ENCODE peak calls at places on chromosomes 6 and 20, in four cellular contexts. P is fibroblast of mammary gland, X is Calu3, N is stomach. E is an unnamed sample.

GRCh38 chr6:109743739-109744138 is 52.6 kb downstream of the FIG4 start:
- DNase-seq in X (no peak), P (peak), N (no peak), E (no peak)

GRCh38 chr6:45555981-45556771 is 178.4 kb upstream of the SUPT3H start:
- DNase-seq in X (no peak), N (no peak), P (peak), E (no peak)

GRCh38 chr20:11852801-11853200 is 64.9 kb upstream of the BTBD3 start:
- DNase-seq in P (peak), N (no peak), X (no peak), E (no peak)

GRCh38 chr6:53916804-53917463 is 122.1 kb downstream of the LRRC1 start:
- DNase-seq in X (no peak), P (no peak), N (no peak), E (no peak)

GRCh38 chr6:72876256-72876655 is 254.4 kb downstream of the KCNQ5 start:
- DNase-seq in X (no peak), P (no peak), N (no peak), E (no peak)

GRCh38 chr6:81204741-81205140 is 547.7 kb downstream of the TENT5A start:
- DNase-seq in P (peak), X (no peak), N (no peak), E (no peak)

GRCh38 chr6:141169419-141169818 is 963.3 kb upstream of the GJE1 start:
- DNase-seq in P (peak), X (no peak), N (no peak), E (no peak)

GRCh38 chr6:44230034-44230675 is 6.8 kb downstream of the SLC29A1 start:
- DNase-seq in X (no peak), P (no peak), N (no peak), E (no peak)

GRCh38 chr6:82735790-82736189 is 329.9 kb downstream of the UBE3D start:
- DNase-seq in P (no peak), X (no peak), N (no peak), E (no peak)

GRCh38 chr6:128417698-128418097 is 102.7 kb downstream of the PTPRK start:
- DNase-seq in N (no peak), X (no peak), P (no peak), E (no peak)

GRCh38 chr6:131808460-131809269 is 845 bp downstream of the ENPP1 start:
- DNase-seq in N (no peak), X (no peak), P (no peak), E (no peak)

GRCh38 chr20:1323256-1323655 is 5.7 kb downstream of the SDCBP2 start:
- DNase-seq in X (no peak), P (peak), N (no peak), E (no peak)

GRCh38 chr6:13026100-13026499 is 302.2 kb downstream of the TBC1D7 start:
- DNase-seq in N (no peak), X (no peak), P (no peak), E (no peak)

GRCh38 chr20:8790442-8791074 is 278.3 kb upstream of the PLCB4 start:
- DNase-seq in X (peak), P (peak), N (peak), E (no peak)

GRCh38 chr6:80638222-80639055 is 532.0 kb downstream of the BCKDHB start:
- DNase-seq in N (peak), X (peak), P (peak), E (peak)

GRCh38 chr6:87908978-87909802 is 138.5 kb upstream of the SPACA1 start:
- DNase-seq in P (no peak), N (no peak), X (no peak), E (no peak)

GRCh38 chr6:36104836-36105235 is 25.5 kb upstream of the MAPK13 start:
- DNase-seq in X (no peak), P (peak), N (no peak), E (no peak)

GRCh38 chr6:25922301-25922700 is 8.2 kb downstream of the SLC17A2 start:
- DNase-seq in N (no peak), X (no peak), P (peak), E (no peak)

GRCh38 chr6:14001329-14002012 is 76.7 kb downstream of the RNF182 start:
- DNase-seq in N (no peak), X (peak), P (peak), E (peak)

GRCh38 chr6:19180348-19181073 is 656.7 kb upstream of the ID4 start:
- DNase-seq in N (peak), P (peak), X (no peak), E (no peak)

GRCh38 chr6:64955435-64955848 is 751.6 kb downstream of the EYS start:
- DNase-seq in N (no peak), P (no peak), X (no peak), E (no peak)

GRCh38 chr6:134739299-134740090 is 210.4 kb downstream of the ALDH8A1 start:
- DNase-seq in X (no peak), P (peak), N (no peak), E (no peak)

GRCh38 chr6:38207371-38207770 is 387.8 kb downstream of the ZFAND3 start:
- DNase-seq in P (no peak), N (no peak), X (no peak), E (no peak)

GRCh38 chr6:78909391-78909790 is 42.0 kb downstream of the IRAK1BP1 start:
- DNase-seq in X (no peak), P (peak), N (no peak), E (no peak)

GRCh38 chr6:98957440-98957839 is 9.7 kb upstream of the FBXL4 start:
- DNase-seq in N (no peak), P (peak), X (peak), E (peak)

GRCh38 chr6:46876126-46876525 is 45.6 kb downstream of the ADGRF5 start:
- DNase-seq in N (peak), P (peak), X (peak), E (peak)

E was measured in PC-9.